ENCODE peak calls at places on chromosomes 13 and 19, in five cellular contexts. T is brain microvascular endothelial cell; N is CD8-positive, alpha-beta memory T cell; H is endodermal cell; Y is mesendoderm. K is an unnamed sample. For H3K27me3, the result is how much of the 10 kb centered on the place peaks cover.

GRCh38 chr13:46648166-46648607 is 95.2 kb downstream of the LRCH1 start:
- DNase-seq in T (no peak), N (no peak), H (peak), Y (peak), K (peak)

GRCh38 chr19:43290568-43291359 is 21.4 kb upstream of the PSG9 start:
- DNase-seq in T (no peak), N (no peak), H (no peak), Y (peak), K (no peak)

GRCh38 chr19:54352546-54352945 is 12.2 kb downstream of the LAIR1 start:
- DNase-seq in T (no peak), N (no peak), H (no peak), Y (no peak), K (no peak)

GRCh38 chr19:33273881-33274662 is 28.3 kb downstream of the CEBPA start:
- DNase-seq in T (peak), N (no peak), H (no peak), Y (no peak), K (no peak)

GRCh38 chr19:1828279-1829238 is 16.5 kb upstream of the ATP8B3 start:
- DNase-seq in T (no peak), N (no peak), H (no peak), Y (no peak), K (no peak)

GRCh38 chr19:2325261-2326046 is 2.9 kb downstream of the LSM7 start:
- DNase-seq in T (no peak), N (no peak), H (no peak), Y (no peak), K (no peak)

GRCh38 chr13:23350009-23350408 is 83.5 kb downstream of the SACS start:
- DNase-seq in T (no peak), N (no peak), H (no peak), Y (no peak), K (no peak)

GRCh38 chr19:18657590-18658365 is 20.9 kb downstream of the KLHL26 start:
- DNase-seq in T (peak), N (no peak), H (peak), Y (peak), K (peak)

GRCh38 chr19:19674315-19674714 is 5.7 kb downstream of the ZNF101 start:
- DNase-seq in T (no peak), N (no peak), H (no peak), Y (no peak), K (no peak)

GRCh38 chr13:23500858-23501257 is 67.4 kb upstream of the SACS start:
- DNase-seq in T (peak), N (no peak), H (no peak), Y (peak), K (no peak)

GRCh38 chr13:66915596-66916185 is 314.4 kb downstream of the PCDH9 start:
- DNase-seq in T (peak), N (no peak), H (no peak), Y (no peak), K (no peak)
- H3K4me3 ChIP-seq in T (no peak), N (no peak), H (no peak), Y (no peak), K (no peak)

GRCh38 chr19:29524201-29524911 is 1.4 kb upstream of the VSTM2B start:
- DNase-seq in T (no peak), N (no peak), H (peak), Y (peak), K (peak)
- H3K27me3 ChIP-seq in T (half or more), N (under half), H (half or more), Y (under half), K (half or more)

GRCh38 chr19:35498220-35498619 is 8.0 kb upstream of the KRTDAP start:
- DNase-seq in T (no peak), N (no peak), H (no peak), Y (no peak), K (no peak)

GRCh38 chr19:35497406-35497805 is 7.1 kb upstream of the KRTDAP start:
- DNase-seq in T (no peak), N (no peak), H (no peak), Y (no peak), K (no peak)

GRCh38 chr19:35493971-35494370 is 3.7 kb upstream of the KRTDAP start:
- DNase-seq in T (no peak), N (no peak), H (no peak), Y (no peak), K (no peak)

GRCh38 chr19:35491838-35492360 is 1.6 kb upstream of the KRTDAP start:
- DNase-seq in T (no peak), N (no peak), H (no peak), Y (no peak), K (no peak)

DNA sequence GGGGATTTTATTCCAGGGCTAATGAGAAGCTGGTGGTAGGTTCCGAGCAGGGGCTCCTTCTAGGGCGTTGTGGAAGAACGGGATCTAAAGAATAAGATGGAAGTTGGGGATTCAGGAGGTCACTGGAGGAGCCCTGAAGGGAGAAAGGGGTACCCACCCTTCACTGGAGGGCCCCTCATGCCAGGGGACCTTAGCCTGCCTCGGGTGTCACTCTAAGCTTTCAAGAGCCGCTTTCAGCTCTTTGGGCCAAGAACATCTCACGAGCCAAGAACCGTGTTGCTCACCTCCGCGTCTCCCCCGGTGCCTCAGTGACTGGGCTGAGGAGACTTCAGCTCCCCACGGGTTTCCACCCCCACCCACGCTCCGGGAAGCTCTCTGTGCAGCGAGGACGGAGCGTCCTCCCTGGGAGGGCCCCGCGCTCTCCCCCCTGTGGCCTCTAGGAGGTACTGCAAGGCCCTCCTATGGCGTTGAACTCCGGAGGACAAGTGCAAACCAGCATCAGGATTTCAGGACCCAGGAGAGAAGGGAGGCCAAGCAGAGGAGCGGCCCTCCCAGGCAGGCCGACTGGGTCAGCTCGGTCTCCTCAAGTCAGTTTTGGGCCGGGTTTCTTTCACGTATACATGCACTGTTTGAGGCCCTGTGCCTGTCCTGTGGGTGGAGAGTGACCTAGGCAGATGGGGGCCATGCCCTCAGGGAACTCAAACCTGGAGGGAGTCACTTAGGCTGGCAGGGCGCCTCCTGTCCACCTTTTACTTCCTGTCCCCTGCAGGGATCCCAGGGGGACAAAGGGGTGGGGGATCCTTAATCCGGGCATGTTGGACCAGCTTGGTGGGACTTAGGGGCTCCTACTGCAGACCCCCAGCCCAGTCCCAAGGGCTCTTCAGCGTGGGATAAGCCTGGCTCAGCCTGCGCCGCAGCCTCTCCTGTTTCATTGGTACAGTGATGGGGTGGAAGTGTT is 5.1 kb upstream of the KRTDAP start:
- DNase-seq in T (peak), N (peak), H (peak), Y (peak), K (peak)
- H3K4me3 ChIP-seq in T (no peak), N (no peak), H (no peak), Y (no peak), K (no peak)

GRCh38 chr19:47445937-47446402 is 25.7 kb downstream of the SLC8A2 start:
- DNase-seq in T (no peak), N (peak), H (peak), Y (no peak), K (peak)
- H3K27me3 ChIP-seq in T (under half), N (under half), H (half or more), Y (under half), K (half or more)

GRCh38 chr13:57634829-57635165 is 3.3 kb downstream of the PCDH17 start:
- DNase-seq in T (no peak), N (no peak), H (no peak), Y (no peak), K (peak)

GRCh38 chr13:57636811-57637210 is 5.3 kb downstream of the PCDH17 start:
- DNase-seq in T (no peak), N (no peak), H (no peak), Y (no peak), K (no peak)

GRCh38 chr13:57633950-57634828 is 2.6 kb downstream of the PCDH17 start:
- DNase-seq in T (no peak), N (no peak), H (peak), Y (peak), K (peak)

GRCh38 chr13:57637515-57637914 is 6.0 kb downstream of the PCDH17 start:
- DNase-seq in T (no peak), N (no peak), H (no peak), Y (no peak), K (no peak)

DNA sequence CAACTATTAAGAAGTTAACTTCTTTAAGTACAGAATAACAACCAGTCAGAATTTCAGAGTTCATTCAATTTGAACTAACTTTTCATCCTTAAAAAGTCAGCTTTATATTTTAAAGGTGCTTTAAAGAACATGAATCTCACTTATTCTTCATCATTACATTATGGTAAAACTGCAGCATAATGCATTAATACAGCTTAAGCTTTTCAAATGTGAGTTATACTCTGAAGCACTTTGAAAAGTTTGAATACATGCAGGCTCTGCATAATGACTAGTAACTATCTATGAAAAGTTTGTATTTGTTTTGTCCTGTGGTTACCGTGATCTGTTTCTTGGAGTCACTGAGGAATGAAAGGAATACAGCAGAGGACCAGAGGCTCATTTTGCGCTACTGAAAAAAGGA is 4.0 kb downstream of the PCDH17 start:
- DNase-seq in T (no peak), N (no peak), H (no peak), Y (no peak), K (no peak)
- H3K4me3 ChIP-seq in T (no peak), N (no peak), H (no peak), Y (no peak), K (peak)

GRCh38 chr13:51208707-51209106 is 13.5 kb upstream of the FAM124A start:
- DNase-seq in T (no peak), N (no peak), H (no peak), Y (no peak), K (no peak)
- H3K27me3 ChIP-seq in T (under half), N (under half), H (under half), Y (under half), K (under half)

DNA sequence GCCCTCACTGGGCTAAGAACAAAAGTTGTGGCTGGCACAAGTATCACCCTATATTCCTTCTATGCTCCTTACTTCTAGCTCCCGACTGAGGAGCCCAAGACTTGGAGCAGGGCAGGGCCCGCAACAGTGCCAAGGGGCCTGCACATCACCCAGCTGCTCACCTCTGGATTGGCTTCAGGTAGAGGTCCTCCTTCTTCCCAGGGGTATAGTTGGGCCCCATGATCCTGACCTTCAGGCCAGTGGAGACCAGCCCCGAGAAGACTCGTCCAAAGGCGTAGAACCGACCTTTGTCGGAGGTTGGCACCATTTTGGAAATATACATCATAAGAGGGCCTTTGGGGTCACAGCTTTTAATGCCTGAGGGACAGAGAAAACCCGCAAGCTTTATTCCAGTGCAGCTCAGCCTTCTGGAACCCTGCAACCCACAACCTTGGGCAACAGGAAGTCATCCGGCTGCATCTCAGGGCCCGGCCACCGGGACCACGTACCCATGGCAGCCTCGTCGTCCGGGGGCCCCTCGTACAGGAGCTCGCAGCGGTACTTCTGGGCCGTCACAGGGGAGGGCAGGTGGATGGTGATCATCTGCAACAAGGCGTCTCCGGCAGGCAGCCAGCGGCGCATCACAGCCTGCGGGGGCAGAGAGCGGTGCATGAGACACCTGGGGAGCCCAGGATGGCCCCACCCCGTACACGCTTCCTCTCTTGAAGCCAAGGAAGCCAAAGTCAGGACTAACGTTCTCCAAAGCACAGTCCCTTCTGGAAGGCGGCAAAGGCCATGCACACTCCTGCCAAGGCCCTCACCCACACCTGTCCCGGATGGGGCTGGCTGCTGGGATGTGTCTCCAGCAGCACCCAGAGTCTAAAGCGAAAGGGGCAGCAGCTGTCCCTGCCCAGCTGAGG is 4.7 kb downstream of the EEF2 start:
- DNase-seq in T (no peak), N (no peak), H (no peak), Y (no peak), K (no peak)
- H3K4me3 ChIP-seq in T (no peak), N (no peak), H (no peak), Y (no peak), K (no peak)

K was measured in neural progenitor cell.